ENCODE peak calls at places on chromosomes 16 and 17, in seven cellular contexts. H is suprapubic skin, W is H1, P is HepG2, O is stomach, L is esophagus muscularis mucosa, Q is sigmoid colon. N is an unnamed sample.
A peak's percentile ranks its signal among the peaks of the same experiment; 100 is the strongest.

GRCh38 chr16:57999971-58000705 is at the start of gene ZNF319:
- DNase-seq in L (no peak), W (peak; percentile 65), H (no peak), P (no peak), O (no peak), Q (no peak), N (no peak)

GRCh38 chr17:81002409-81003361 is 11.0 kb downstream of the CHMP6 start:
- DNase-seq in P (no peak), O (peak; percentile 72), W (no peak), Q (peak; percentile 86), H (no peak), L (no peak), N (peak; percentile 57)

GRCh38 chr17:77601054-77601979 is 357.2 kb upstream of the TNRC6C start:
- DNase-seq in P (no peak), H (peak; percentile 85), O (peak; percentile 14), L (no peak), Q (peak; percentile 65), W (no peak), N (no peak)

GRCh38 chr16:75252946-75253911 is 1.8 kb upstream of the BCAR1 start:
- DNase-seq in W (peak; percentile 80), Q (peak; percentile 77), P (no peak), O (no peak), L (no peak), H (no peak), N (no peak)

GRCh38 chr17:27282054-27282501 is 11.8 kb upstream of the WSB1 start:
- DNase-seq in L (no peak), H (no peak), O (no peak), W (no peak), P (no peak), Q (no peak), N (no peak)

GRCh38 chr17:55870044-55870443 is 119.2 kb downstream of the PCTP start:
- DNase-seq in P (no peak), Q (no peak), L (no peak), O (no peak), H (no peak), W (peak; percentile 48), N (no peak)

GRCh38 chr17:36687736-36688135 is 86.4 kb downstream of the MRM1 start:
- DNase-seq in O (no peak), P (no peak), L (no peak), Q (no peak), H (no peak), W (no peak), N (no peak)

GRCh38 chr17:49521088-49521450 is 26.0 kb downstream of the NGFR start:
- DNase-seq in W (no peak), P (no peak), H (peak; percentile 35), Q (no peak), L (no peak), O (no peak), N (no peak)

GRCh38 chr17:50564916-50565315 is 4.4 kb downstream of the CACNA1G start:
- DNase-seq in Q (peak; percentile 91), H (peak; percentile 92), O (no peak), W (no peak), P (no peak), L (no peak), N (peak; percentile 90)

DNA sequence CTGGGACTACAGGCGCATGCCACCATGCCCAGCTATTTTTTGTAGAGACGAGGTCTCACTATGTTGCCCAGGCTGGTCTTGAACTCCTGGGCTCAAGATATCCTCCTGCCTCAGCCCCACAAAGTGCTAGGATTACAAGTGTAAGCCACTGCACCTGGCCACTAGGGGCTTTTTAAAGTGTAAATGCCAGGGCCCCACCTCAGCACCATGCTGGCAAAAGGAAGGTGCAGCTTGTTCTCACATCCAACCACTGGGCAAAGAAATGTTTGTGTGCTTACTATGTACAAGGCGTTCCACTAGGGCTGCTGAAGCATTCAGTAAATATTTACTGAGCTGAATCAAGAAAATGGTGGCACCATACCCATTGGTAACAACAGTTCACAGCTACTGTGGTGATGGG is 22.6 kb downstream of the COG1 start:
- DNase-seq in Q (no peak), O (no peak), L (no peak), H (no peak), P (no peak), W (no peak), N (no peak)
- TF ChIP-seq POLR2AphosphoS5 in Q (no peak), O (peak; percentile 46), L (no peak), H (no peak), P (no peak), W (no peak), N (no peak)

DNA sequence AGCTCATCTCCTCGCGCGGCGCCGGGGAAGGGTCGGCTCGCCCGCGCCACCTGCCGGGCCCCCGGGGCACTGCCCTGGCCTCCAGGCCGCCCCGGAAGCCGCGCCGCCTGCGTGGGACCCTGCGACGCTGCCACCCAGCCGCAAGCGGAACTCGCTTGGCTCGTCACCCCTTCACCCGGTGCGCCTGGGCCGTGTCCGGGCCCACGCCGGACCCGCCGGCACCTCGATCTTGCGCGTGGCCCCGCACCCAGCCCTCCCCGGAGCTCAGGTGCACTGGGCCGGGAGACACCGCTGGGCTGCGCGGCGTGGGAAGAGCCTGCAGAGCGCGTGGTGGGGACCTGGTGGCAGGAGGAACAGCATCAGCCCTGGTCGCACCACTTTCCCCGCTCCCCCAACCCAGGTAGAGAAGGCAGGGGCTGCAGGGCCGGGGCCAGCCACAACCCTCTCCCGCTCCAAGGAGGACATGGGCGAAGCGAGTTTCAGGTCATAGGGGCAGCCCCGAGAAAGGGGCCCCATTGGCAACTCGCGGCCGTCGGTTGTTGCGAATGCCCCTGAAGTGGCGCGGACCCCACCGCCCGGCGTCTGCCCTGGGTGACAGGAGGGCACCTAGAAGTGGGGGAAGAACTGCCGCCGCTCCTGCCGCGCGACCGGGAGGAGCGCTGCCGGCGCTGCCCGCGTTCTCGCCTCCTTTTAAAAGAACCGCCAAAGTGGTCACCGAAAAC is 363 bp upstream of the MIF4GD start:
- DNase-seq in O (peak; percentile 87), W (peak; percentile 88), H (no peak), L (no peak), P (peak; percentile 58), Q (peak; percentile 86), N (peak; percentile 98)
- TF ChIP-seq EP300 in O (no peak), W (no peak), H (no peak), L (no peak), P (no peak), Q (no peak), N (no peak)

DNA sequence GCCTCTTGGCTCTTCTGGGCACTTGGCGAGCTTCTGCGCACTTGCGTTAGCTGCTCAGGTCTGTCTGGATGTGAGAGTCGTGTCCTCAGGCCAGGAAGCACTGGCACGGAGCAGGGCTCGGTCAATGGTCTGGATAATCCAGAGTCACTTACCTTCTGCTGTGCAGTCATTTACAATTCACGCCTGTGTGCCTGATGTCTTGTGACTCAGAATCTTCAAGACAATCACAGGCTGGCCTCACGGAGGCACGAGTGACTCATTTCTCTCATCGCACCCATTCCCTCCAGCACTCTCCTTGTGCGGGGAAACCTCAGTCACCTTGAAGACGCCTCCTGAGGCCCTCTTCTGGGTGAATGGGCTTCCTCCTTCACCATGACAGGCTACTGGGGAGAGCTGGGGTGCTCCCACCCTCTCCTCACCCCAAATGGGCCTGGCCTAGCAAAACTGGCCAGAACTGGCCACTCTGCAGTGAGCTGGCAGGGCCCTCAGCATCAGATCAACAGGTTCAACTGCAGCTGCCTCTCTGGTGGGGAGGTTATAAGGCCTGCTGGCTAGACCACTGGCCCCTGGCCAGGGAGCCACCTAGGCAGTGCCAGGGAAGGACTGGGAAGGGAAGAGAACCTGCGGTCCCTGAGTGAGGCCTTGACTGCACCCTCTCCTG is 1.9 kb upstream of the CAPN15 start:
- DNase-seq in P (no peak), H (no peak), O (no peak), Q (no peak), L (no peak), W (no peak), N (no peak)
- H3K4me3 ChIP-seq in P (peak overlapping the region; percentile 96), H (peak overlapping the region; percentile 73), O (peak overlapping the region; percentile 71), Q (peak overlapping the region; percentile 59), L (peak overlapping the region; percentile 96), W (no peak overlapping the region), N (peak overlapping the region; percentile 91)

DNA sequence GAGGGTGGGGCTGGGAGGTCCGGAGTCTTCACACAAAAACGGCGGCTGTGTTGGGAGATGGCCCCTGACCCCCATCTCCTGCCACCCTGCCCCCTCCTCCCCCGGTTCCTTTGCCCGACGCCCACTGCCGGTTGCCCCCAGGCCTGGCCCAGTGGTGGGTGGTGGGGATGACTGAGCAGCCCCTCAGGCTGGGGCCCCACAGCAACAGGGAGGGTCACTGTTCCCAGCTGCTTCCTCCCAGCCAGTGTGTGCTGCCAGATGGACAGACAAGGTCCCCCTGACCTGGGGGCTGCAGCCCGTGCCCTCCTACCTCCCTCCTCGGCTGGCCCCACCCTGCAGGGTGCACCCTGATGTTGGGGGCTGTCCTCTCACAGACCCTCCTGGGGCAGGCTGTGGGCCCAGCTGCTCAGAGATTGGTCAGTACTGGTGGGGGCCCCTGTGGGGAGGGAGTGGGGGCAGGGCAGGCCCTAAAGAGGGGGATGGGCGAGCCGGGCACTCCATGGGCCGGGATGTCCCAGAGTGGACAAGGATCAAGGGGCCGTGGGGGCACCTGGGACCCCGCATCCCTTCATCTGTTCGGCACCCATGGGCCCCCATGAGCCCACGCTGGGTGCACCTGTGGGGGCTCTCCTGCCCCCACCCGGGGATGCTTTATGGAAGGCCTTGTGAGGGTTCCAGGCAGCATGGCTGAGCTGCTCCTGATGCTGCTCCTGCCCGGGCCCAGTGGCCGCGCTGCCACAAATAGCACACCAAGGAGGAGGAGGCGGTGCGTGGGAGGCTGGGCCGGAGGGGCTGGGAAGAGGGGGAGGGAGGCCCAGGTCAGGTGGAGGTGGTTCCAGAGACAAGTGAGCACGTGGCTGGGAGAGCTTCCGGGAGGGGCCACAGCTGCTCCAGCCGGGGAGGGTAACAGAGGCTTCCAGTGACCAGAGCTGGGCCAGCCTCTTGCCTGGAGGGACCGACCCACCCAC is 5.1 kb downstream of the C1QTNF8 start:
- DNase-seq in P (peak; percentile 60), L (no peak), Q (no peak), H (no peak), W (no peak), O (no peak), N (no peak)
- TF ChIP-seq POLR2AphosphoS5 in P (no peak), L (no peak), Q (no peak), H (no peak), W (no peak), O (no peak), N (no peak)

GRCh38 chr16:50530277-50531236 is 17.6 kb upstream of the NKD1 start:
- DNase-seq in O (peak; percentile 72), W (peak; percentile 6), H (peak; percentile 66), L (peak; percentile 86), Q (no peak), P (peak; percentile 97), N (peak; percentile 68)
- TF ChIP-seq EP300 in O (no peak), W (no peak), H (no peak), L (no peak), Q (no peak), P (no peak), N (no peak)

GRCh38 chr17:40268141-40268712 is 19.5 kb upstream of the CDC6 start:
- DNase-seq in H (no peak), W (no peak), O (no peak), P (peak; percentile 75), L (no peak), Q (no peak), N (no peak)

GRCh38 chr17:40260528-40260927 is 27.2 kb upstream of the CDC6 start:
- DNase-seq in O (no peak), H (no peak), L (no peak), Q (no peak), P (no peak), W (no peak), N (no peak)

GRCh38 chr17:40266882-40267281 is 20.8 kb upstream of the CDC6 start:
- DNase-seq in W (no peak), Q (no peak), O (no peak), P (no peak), L (no peak), H (no peak), N (no peak)

GRCh38 chr17:40264458-40265185 is 23.1 kb upstream of the CDC6 start:
- DNase-seq in W (no peak), O (no peak), L (no peak), Q (no peak), H (peak; percentile 44), P (no peak), N (no peak)

GRCh38 chr17:40265337-40265736 is 22.3 kb upstream of the CDC6 start:
- DNase-seq in Q (no peak), O (no peak), L (no peak), W (no peak), H (no peak), P (no peak), N (no peak)
- H3K4me3 ChIP-seq in Q (no peak overlapping the region), O (no peak overlapping the region), L (no peak overlapping the region), W (no peak overlapping the region), H (no peak overlapping the region), P (no peak overlapping the region), N (no peak overlapping the region)